ENCODE peak calls at places on chromosomes 4 and X, in ten cellular contexts. T is CD4-positive, CD25-positive, alpha-beta regulatory T cell; B is iris pigment epithelial cell; K is activated T-cell treated with anti-CD3 and anti-CD28 coated beads, Interleukin-2, amount 50 U/mL, for 48 hours; O is upper lobe of left lung; C is sciatic nerve; S is neural progenitor cell; P is left ventricle myocardium superior; X is substantia nigra; Q is stimulated activated CD4-positive, alpha-beta T cell treated with anti-CD3 and anti-CD28 coated beads, Interleukin-4, amount 100 ng/mL, for 48 hours. I is an unnamed sample.

GRCh38 chr4:32117696-32118095 is 1397.5 kb downstream of the PCDH7 start:
- DNase-seq in K (no peak), P (no peak), Q (no peak), B (no peak), O (no peak), X (no peak), C (no peak), T (no peak), S (peak), I (peak)

GRCh38 chrX:80876877-80877276 is 67.2 kb upstream of the BRWD3 start:
- DNase-seq in S (peak), B (peak), K (no peak), O (no peak), X (no peak), T (peak), Q (no peak), P (no peak), C (no peak), I (peak)

GRCh38 chr4:90318208-90318607 is 191.0 kb downstream of the CCSER1 start:
- DNase-seq in X (no peak), K (no peak), O (no peak), S (no peak), Q (no peak), T (no peak), C (no peak), P (no peak), B (peak), I (no peak)

GRCh38 chrX:132146456-132146855 is 18.6 kb upstream of the FRMD7 start:
- DNase-seq in K (no peak), T (no peak), O (no peak), P (no peak), C (no peak), S (peak), B (no peak), Q (no peak), X (no peak), I (no peak)

GRCh38 chrX:17932781-17933180 is 71.7 kb upstream of the RAI2 start:
- DNase-seq in B (no peak), C (no peak), Q (no peak), K (no peak), T (no peak), S (no peak), O (no peak), P (no peak), X (no peak), I (no peak)

GRCh38 chr4:7985891-7986441 is 46.3 kb upstream of the AFAP1 start:
- DNase-seq in B (peak), Q (no peak), X (no peak), T (no peak), P (no peak), S (no peak), K (peak), O (peak), C (no peak), I (no peak)

GRCh38 chr4:90727938-90728337 is 600.7 kb downstream of the CCSER1 start:
- DNase-seq in P (no peak), O (no peak), K (no peak), T (no peak), B (peak), C (no peak), S (peak), X (no peak), Q (no peak), I (no peak)

GRCh38 chrX:101078716-101079115 is at the start of gene TMEM35A:
- DNase-seq in S (peak), C (no peak), X (no peak), P (no peak), B (peak), T (no peak), O (no peak), Q (no peak), K (no peak), I (no peak)

GRCh38 chr4:94447754-94448411 is 3.9 kb upstream of the PDLIM5 start:
- DNase-seq in Q (no peak), C (no peak), S (no peak), K (no peak), B (no peak), T (no peak), P (no peak), X (no peak), O (no peak), I (no peak)

GRCh38 chr4:148090503-148091476 is 351.4 kb downstream of the NR3C2 start:
- DNase-seq in B (no peak), S (no peak), X (no peak), P (no peak), K (no peak), O (peak), Q (no peak), T (no peak), C (no peak), I (no peak)

GRCh38 chr4:56861365-56861764 is 39.9 kb upstream of the SPINK2 start:
- DNase-seq in C (no peak), K (no peak), Q (no peak), B (peak), T (no peak), P (no peak), X (no peak), O (no peak), S (peak), I (no peak)

GRCh38 chr4:159383569-159383934 is 280.7 kb downstream of the RAPGEF2 start:
- DNase-seq in S (no peak), B (no peak), P (no peak), X (no peak), Q (no peak), K (no peak), O (no peak), T (no peak), C (no peak), I (no peak)

GRCh38 chrX:115378471-115378870 is 89.0 kb downstream of the LUZP4 start:
- DNase-seq in X (no peak), P (no peak), K (no peak), C (no peak), B (peak), S (no peak), O (no peak), Q (no peak), T (no peak), I (peak)

GRCh38 chr4:24988776-24989175 is 42.0 kb downstream of the LGI2 start:
- DNase-seq in B (peak), C (no peak), Q (no peak), S (peak), T (no peak), X (no peak), P (no peak), O (no peak), K (no peak), I (peak)

GRCh38 chr4:140188975-140189374 is 35.0 kb upstream of the MAML3 start:
- DNase-seq in C (no peak), K (no peak), O (no peak), P (no peak), B (peak), X (no peak), Q (no peak), S (no peak), T (no peak), I (no peak)

GRCh38 chr4:6328526-6328925 is 58.9 kb downstream of the WFS1 start:
- DNase-seq in C (no peak), K (no peak), Q (no peak), O (no peak), T (no peak), X (no peak), S (no peak), P (no peak), B (no peak), I (no peak)

I was measured in SK-MEL-5.